ENCODE peak calls at places on chromosomes 16 and 17, in eight cellular contexts. K, W, E, G, T, A, L and Q are unnamed samples.

GRCh38 chr16:75260856-75261589 is 9.6 kb upstream of the BCAR1 start:
- DNase-seq in K (peak; percentile 73), T (no peak), E (no peak), A (no peak), W (no peak), L (no peak), G (no peak), Q (no peak)

GRCh38 chr17:29559640-29560039 is 7.2 kb downstream of the ABHD15 start:
- DNase-seq in K (peak; percentile 15), G (no peak), A (no peak), W (no peak), T (no peak), L (peak; percentile 16), E (no peak), Q (no peak)

GRCh38 chr16:70380205-70380918 is 33.7 kb downstream of the DDX19A start:
- DNase-seq in E (peak; percentile 29), A (peak; percentile 74), G (peak; percentile 63), W (peak; percentile 32), K (peak; percentile 87), L (peak; percentile 57), T (no peak), Q (no peak)

GRCh38 chr16:46573008-46573833 is 48.0 kb downstream of the SHCBP1 start:
- DNase-seq in A (no peak), G (no peak), L (no peak), T (no peak), E (peak; percentile 32), K (peak; percentile 78), W (no peak), Q (no peak)

GRCh38 chr17:30550512-30551273 is 73.5 kb downstream of the GOSR1 start:
- DNase-seq in E (no peak), W (no peak), K (no peak), G (no peak), L (no peak), T (no peak), A (peak; percentile 45), Q (no peak)

GRCh38 chr17:41492771-41493170 is 3.1 kb upstream of the KRT36 start:
- DNase-seq in A (no peak), G (no peak), T (no peak), K (no peak), W (peak; percentile 30), E (peak; percentile 49), L (no peak), Q (no peak)

GRCh38 chr17:44607836-44608690 is 48.2 kb upstream of the MEIOC start:
- DNase-seq in G (no peak), W (no peak), A (no peak), E (peak; percentile 20), K (peak; percentile 93), L (no peak), T (no peak), Q (no peak)

GRCh38 chr16:54462151-54462651 is 175.6 kb upstream of the IRX3 start:
- DNase-seq in L (no peak), K (peak; percentile 86), E (no peak), W (no peak), G (no peak), T (no peak), A (no peak), Q (no peak)

GRCh38 chr16:13376174-13376573 is 474.8 kb downstream of the SHISA9 start:
- DNase-seq in T (no peak), W (no peak), K (peak; percentile 14), A (no peak), E (no peak), L (no peak), G (no peak), Q (no peak)

GRCh38 chr16:2983706-2984136 is 3.5 kb upstream of the PKMYT1 start:
- DNase-seq in T (peak; percentile 79), K (peak; percentile 100), E (peak; percentile 42), W (peak; percentile 81), L (peak; percentile 79), G (peak; percentile 88), A (peak; percentile 90), Q (no peak)

GRCh38 chr17:36934759-36935630 is 2.3 kb upstream of the LHX1 start:
- DNase-seq in G (no peak), K (peak; percentile 92), E (no peak), A (no peak), T (no peak), W (no peak), L (no peak), Q (no peak)

GRCh38 chr17:36935681-36936454 is 1.4 kb upstream of the LHX1 start:
- DNase-seq in A (no peak), W (no peak), T (no peak), G (no peak), K (peak; percentile 90), E (no peak), L (no peak), Q (no peak)

GRCh38 chr17:36932383-36933173 is 4.7 kb upstream of the LHX1 start:
- DNase-seq in E (no peak), G (no peak), T (no peak), L (no peak), A (no peak), W (no peak), K (peak; percentile 80), Q (no peak)

GRCh38 chr17:36933174-36934143 is 3.8 kb upstream of the LHX1 start:
- DNase-seq in E (no peak), T (no peak), W (no peak), G (no peak), K (peak; percentile 91), L (no peak), A (no peak), Q (no peak)

GRCh38 chr17:36934144-36934758 is 3.0 kb upstream of the LHX1 start:
- DNase-seq in E (no peak), W (no peak), T (no peak), L (no peak), G (no peak), A (no peak), K (peak; percentile 76), Q (no peak)
- H3K27me3 ChIP-seq in E (peaks cover 98% of the 10 kb centered on the region), W (peaks cover 100% of the 10 kb centered on the region), T (peaks cover 100% of the 10 kb centered on the region), L (peaks cover 9% of the 10 kb centered on the region), G (peaks cover 100% of the 10 kb centered on the region), A (peaks cover 37% of the 10 kb centered on the region), K (peaks cover 99% of the 10 kb centered on the region), Q (peaks cover 46% of the 10 kb centered on the region)

GRCh38 chr16:66510711-66511614 is 39.0 kb downstream of the TK2 start:
- DNase-seq in G (no peak), W (peak; percentile 31), K (peak; percentile 60), T (no peak), L (peak; percentile 70), A (peak; percentile 81), E (no peak), Q (no peak)

GRCh38 chr16:66508261-66508913 is 41.5 kb downstream of the TK2 start:
- DNase-seq in K (peak; percentile 94), L (peak; percentile 45), E (no peak), W (no peak), T (no peak), G (no peak), A (peak; percentile 65), Q (no peak)

GRCh38 chr16:66508914-66509496 is 40.9 kb downstream of the TK2 start:
- DNase-seq in A (peak; percentile 55), T (no peak), L (no peak), W (no peak), E (no peak), K (peak; percentile 13), G (no peak), Q (no peak)

GRCh38 chr16:66510298-66510697 is 39.6 kb downstream of the TK2 start:
- DNase-seq in W (no peak), K (peak; percentile 23), A (peak; percentile 66), E (no peak), G (no peak), T (no peak), L (no peak), Q (no peak)

DNA sequence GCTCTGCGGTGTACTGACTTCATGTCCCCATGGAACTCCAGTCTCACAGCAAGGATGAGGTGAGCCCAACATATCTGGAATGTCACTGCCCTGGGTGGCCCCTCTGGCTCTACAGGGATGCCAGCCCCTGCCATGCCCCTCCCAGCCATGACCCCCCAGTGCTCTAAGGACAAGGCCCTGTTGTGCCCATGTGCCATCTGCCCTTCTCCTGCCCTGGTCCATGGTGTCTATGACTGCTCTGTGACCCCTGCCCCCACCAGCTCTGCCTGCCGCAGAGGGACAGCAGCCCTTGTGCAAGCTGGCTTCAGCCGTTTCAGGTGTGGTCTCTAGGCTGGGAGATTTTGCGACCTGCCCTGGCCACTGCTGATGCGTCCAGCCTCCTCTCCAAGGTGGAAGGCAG is 40.3 kb downstream of the TK2 start:
- DNase-seq in W (no peak), T (no peak), L (no peak), K (peak; percentile 77), G (no peak), E (no peak), A (peak; percentile 54), Q (no peak)
- H3K27ac ChIP-seq in W (no peak overlapping the region), T (no peak overlapping the region), L (peak overlapping the region; percentile 72), K (no peak overlapping the region), G (peak overlapping the region; percentile 42), E (no peak overlapping the region), A (peak overlapping the region; percentile 86), Q (peak overlapping the region; percentile 64)

DNA sequence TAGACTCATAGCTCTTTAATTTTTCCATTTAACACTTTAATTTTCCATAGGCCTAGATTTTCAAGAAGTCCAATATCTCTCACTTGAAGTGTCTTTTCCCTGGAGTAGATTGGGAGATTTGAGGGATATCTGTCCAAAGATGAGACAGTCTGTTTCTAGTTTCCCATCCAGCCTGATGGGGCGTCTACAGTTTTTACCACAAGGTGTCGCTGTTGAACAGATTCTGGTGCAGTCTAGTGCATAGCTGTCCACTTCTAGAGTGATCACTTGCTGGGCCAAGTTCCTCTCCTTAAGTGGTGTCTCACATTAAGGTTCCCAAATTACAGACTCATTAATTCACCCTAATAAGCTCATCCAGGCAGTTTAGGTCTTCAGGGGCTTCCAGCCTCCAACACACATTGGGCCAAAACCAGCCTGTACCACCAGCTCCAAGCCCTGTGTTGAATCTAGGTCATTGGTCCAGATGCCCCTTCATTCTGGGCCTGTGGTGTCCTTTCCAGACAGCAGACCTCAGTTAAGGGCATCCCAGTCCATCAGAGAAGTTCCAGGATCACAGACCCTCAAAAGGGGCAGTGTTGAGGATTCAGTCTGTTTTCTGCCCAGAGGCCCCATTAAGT is 9.4 kb downstream of the SNX20 start:
- DNase-seq in A (no peak), T (no peak), G (peak; percentile 31), L (no peak), W (no peak), K (peak; percentile 69), E (peak; percentile 36), Q (no peak)
- TF ChIP-seq CTCF in A (peak; percentile 26), T (peak; percentile 12), G (peak; percentile 50), L (no peak), W (peak; percentile 48), K (peak; percentile 50), E (peak; percentile 67), Q (peak; percentile 49)

GRCh38 chr16:77551352-77551751 is 116.5 kb upstream of the ADAMTS18 start:
- DNase-seq in E (no peak), T (no peak), L (no peak), K (no peak), A (no peak), W (no peak), G (no peak), Q (no peak)
- H3K27me3 ChIP-seq in E (peaks cover 6% of the 10 kb centered on the region), T (no peaks in the 10 kb centered on the region), L (peaks cover 3% of the 10 kb centered on the region), K (no peaks in the 10 kb centered on the region), A (no peaks in the 10 kb centered on the region), W (peaks cover 21% of the 10 kb centered on the region), G (peaks cover 12% of the 10 kb centered on the region), Q (no peaks in the 10 kb centered on the region)